ENCODE peak calls at places on chromosomes 13 and 19, in four cellular contexts. L is GM12891, A is IMR-90, P is breast epithelium. S is an unnamed sample.

GRCh38 chr19:57190301-57190700 is 999 bp upstream of the ZNF264 start:
- DNase-seq in L (no peak), A (no peak), P (no peak), S (no peak)

GRCh38 chr19:11458236-11458900 is 22.5 kb downstream of the ELAVL3 start:
- DNase-seq in L (peak), A (no peak), P (no peak), S (no peak)

GRCh38 chr19:543912-544608 is at the start of gene GZMM:
- DNase-seq in L (no peak), A (no peak), P (no peak), S (peak)

GRCh38 chr19:5231857-5232503 is 108.6 kb downstream of the PTPRS start:
- DNase-seq in L (no peak), A (no peak), P (no peak), S (no peak)

GRCh38 chr19:10805075-10805757 is 30.8 kb downstream of the TMED1 start:
- DNase-seq in L (no peak), A (no peak), P (no peak), S (no peak)

GRCh38 chr13:98293103-98293502 is 116.0 kb upstream of the RNF113B start:
- DNase-seq in L (no peak), A (no peak), P (peak), S (no peak)

GRCh38 chr13:30616927-30617314 is 799 bp upstream of the USPL1 start:
- DNase-seq in L (no peak), A (peak), P (peak), S (peak)

GRCh38 chr19:10478476-10478875 is 24.7 kb downstream of the KEAP1 start:
- DNase-seq in L (no peak), A (peak), P (no peak), S (no peak)

GRCh38 chr13:77836423-77836822 is 82.2 kb downstream of the EDNRB start:
- DNase-seq in L (no peak), A (peak), P (no peak), S (no peak)

GRCh38 chr19:10392120-10392519 is 11.2 kb downstream of the CDC37 start:
- DNase-seq in L (no peak), A (no peak), P (no peak), S (no peak)

GRCh38 chr13:43006893-43007631 is 15.0 kb upstream of the EPSTI1 start:
- DNase-seq in L (no peak), A (peak), P (no peak), S (no peak)

GRCh38 chr19:373391-374182 is 29.0 kb upstream of the MIER2 start:
- DNase-seq in L (no peak), A (no peak), P (no peak), S (no peak)

GRCh38 chr19:54207908-54208783 is 7.5 kb downstream of the RPS9 start:
- DNase-seq in L (no peak), A (peak), P (no peak), S (peak)

GRCh38 chr13:41411536-41411935 is 45.8 kb upstream of the RGCC start:
- DNase-seq in L (no peak), A (peak), P (no peak), S (no peak)

GRCh38 chr19:4597975-4598671 is 38.6 kb upstream of the SEMA6B start:
- DNase-seq in L (peak), A (no peak), P (no peak), S (peak)

GRCh38 chr13:110287031-110287828 is 19.7 kb downstream of the COL4A1 start:
- DNase-seq in L (no peak), A (no peak), P (no peak), S (no peak)

GRCh38 chr19:33998739-33999345 is 173.5 kb upstream of the LSM14A start:
- DNase-seq in L (no peak), A (no peak), P (no peak), S (no peak)

GRCh38 chr13:101424381-101425155 is 8.3 kb upstream of the NALCN start:
- DNase-seq in L (no peak), A (peak), P (no peak), S (no peak)

GRCh38 chr13:67069117-67069767 is 160.9 kb downstream of the PCDH9 start:
- DNase-seq in L (no peak), A (peak), P (no peak), S (no peak)

GRCh38 chr13:40530961-40531360 is 135.5 kb downstream of the FOXO1 start:
- DNase-seq in L (no peak), A (no peak), P (no peak), S (no peak)

GRCh38 chr13:43128504-43128929 is 105.1 kb downstream of the DNAJC15 start:
- DNase-seq in L (no peak), A (no peak), P (no peak), S (no peak)

GRCh38 chr19:51702754-51703654 is 9.9 kb downstream of the SPACA6 start:
- DNase-seq in L (no peak), A (no peak), P (peak), S (peak)

GRCh38 chr19:56146904-56147303 is 5.8 kb downstream of the ZNF444 start:
- DNase-seq in L (no peak), A (no peak), P (no peak), S (no peak)

GRCh38 chr13:66803013-66803739 is 427.0 kb downstream of the PCDH9 start:
- DNase-seq in L (no peak), A (no peak), P (no peak), S (no peak)

GRCh38 chr13:33299626-33300025 is 14.1 kb upstream of the STARD13 start:
- DNase-seq in L (no peak), A (no peak), P (no peak), S (no peak)

GRCh38 chr19:3499738-3500428 is 591 bp downstream of the DOHH start:
- DNase-seq in L (no peak), A (no peak), P (no peak), S (no peak)

GRCh38 chr19:4391701-4392543 is 8.4 kb downstream of the SH3GL1 start:
- DNase-seq in L (no peak), A (peak), P (no peak), S (no peak)

GRCh38 chr19:54478677-54479266 is 5.7 kb upstream of the CDC42EP5 start:
- DNase-seq in L (no peak), A (peak), P (no peak), S (no peak)

GRCh38 chr19:12052057-12052570 is 647 bp downstream of the ZNF878 start:
- DNase-seq in L (no peak), A (peak), P (no peak), S (no peak)

GRCh38 chr13:64480206-64480605 is 2749.9 kb downstream of the PCDH9 start:
- DNase-seq in L (no peak), A (no peak), P (no peak), S (no peak)

DNA sequence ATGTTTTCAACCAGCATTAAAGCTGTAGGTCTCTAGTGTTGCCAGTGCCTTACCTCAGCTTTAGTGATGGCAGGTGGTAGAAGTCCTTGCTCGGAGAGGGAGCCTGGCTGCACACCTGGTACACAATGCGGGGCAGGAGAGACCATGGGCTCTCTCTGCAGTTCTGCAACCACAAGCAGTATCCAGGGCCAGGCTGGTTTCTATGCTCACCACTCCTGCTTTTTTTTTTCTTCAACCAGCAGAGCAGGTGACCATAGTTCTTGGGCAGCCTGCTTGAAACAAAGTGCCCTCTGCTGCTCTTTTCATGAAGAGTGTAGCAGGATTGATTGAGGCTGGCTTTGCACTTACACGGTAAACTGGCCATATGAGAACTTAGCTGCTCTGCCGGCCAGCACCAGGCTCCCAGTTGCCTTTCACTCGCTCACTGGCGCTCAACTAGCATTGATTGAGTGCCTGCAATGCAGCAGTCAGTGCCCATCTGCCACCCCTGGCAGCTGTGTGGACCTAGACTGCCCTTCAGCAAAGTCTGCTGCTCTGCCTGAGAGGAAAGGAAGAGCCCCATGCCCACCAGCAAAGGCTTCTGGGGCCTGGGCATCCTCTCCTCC is 4.4 kb upstream of the CHAMP1 start:
- DNase-seq in L (no peak), A (no peak), P (no peak), S (no peak)
- TF ChIP-seq POLR2A in L (no peak), A (no peak), P (no peak), S (no peak)

GRCh38 chr19:17075860-17076538 is 422 bp downstream of the MYO9B start:
- DNase-seq in L (no peak), A (peak), P (no peak), S (peak)

GRCh38 chr19:17075035-17075859 is at the start of the genes HAUS8 and MYO9B:
- DNase-seq in L (peak), A (peak), P (peak), S (peak)

GRCh38 chr19:17076539-17076919 is 952 bp downstream of the MYO9B start:
- DNase-seq in L (no peak), A (no peak), P (no peak), S (no peak)

GRCh38 chr19:17073869-17074627 is 1.2 kb downstream of the HAUS8 start:
- DNase-seq in L (no peak), A (peak), P (no peak), S (no peak)

GRCh38 chr19:17074628-17075034 is 621 bp downstream of the HAUS8 start:
- DNase-seq in L (no peak), A (no peak), P (no peak), S (no peak)
- TF ChIP-seq POLR2A in L (no peak), A (no peak), P (no peak), S (no peak)

GRCh38 chr19:43524922-43525835 is 1.8 kb downstream of the ETHE1 start:
- DNase-seq in L (no peak), A (peak), P (peak), S (peak)
- TF ChIP-seq POLR2A in L (peak), A (peak), P (no peak), S (peak)

GRCh38 chr13:73900591-73900990 is 233.6 kb downstream of the KLF12 start:
- DNase-seq in L (no peak), A (no peak), P (no peak), S (no peak)

GRCh38 chr13:73902296-73902695 is 231.9 kb downstream of the KLF12 start:
- DNase-seq in L (no peak), A (no peak), P (no peak), S (no peak)

GRCh38 chr13:73902847-73903246 is 231.4 kb downstream of the KLF12 start:
- DNase-seq in L (no peak), A (no peak), P (no peak), S (no peak)

GRCh38 chr13:73901324-73902068 is 232.7 kb downstream of the KLF12 start:
- DNase-seq in L (no peak), A (no peak), P (no peak), S (no peak)

DNA sequence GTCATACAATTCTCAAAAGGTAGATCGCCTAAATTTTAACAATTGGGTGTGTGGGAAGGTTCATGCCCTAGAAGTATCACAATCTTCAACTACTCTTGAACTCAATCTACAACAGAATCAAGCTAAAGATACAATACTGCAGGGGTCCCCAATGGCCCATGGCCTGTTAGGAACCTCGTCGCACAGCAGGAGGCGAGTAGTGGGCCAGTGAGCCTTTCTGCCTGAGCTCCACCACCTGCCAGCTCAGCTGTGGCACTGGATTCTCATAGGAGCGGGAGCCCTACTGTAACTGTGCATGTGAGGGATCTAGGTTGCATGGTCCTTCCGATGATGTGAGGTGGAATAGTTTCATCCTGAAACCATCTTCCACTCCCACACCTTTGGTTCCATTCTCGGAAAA is 230.6 kb downstream of the KLF12 start:
- DNase-seq in L (no peak), A (no peak), P (no peak), S (no peak)
- TF ChIP-seq POLR2A in L (no peak), A (no peak), P (no peak), S (no peak)

GRCh38 chr13:105991622-105992254 is 543.7 kb downstream of the EFNB2 start:
- DNase-seq in L (no peak), A (peak), P (no peak), S (no peak)

GRCh38 chr13:105996391-105997028 is 539.0 kb downstream of the EFNB2 start:
- DNase-seq in L (no peak), A (no peak), P (no peak), S (no peak)

GRCh38 chr13:105990256-105990958 is 545.1 kb downstream of the EFNB2 start:
- DNase-seq in L (no peak), A (peak), P (no peak), S (no peak)

GRCh38 chr13:105994340-105994739 is 541.1 kb downstream of the EFNB2 start:
- DNase-seq in L (no peak), A (no peak), P (no peak), S (no peak)

GRCh38 chr13:105991131-105991530 is 544.3 kb downstream of the EFNB2 start:
- DNase-seq in L (no peak), A (no peak), P (no peak), S (no peak)
- TF ChIP-seq POLR2A in L (no peak), A (no peak), P (no peak), S (no peak)

GRCh38 chr19:36051637-36052036 is 2.4 kb downstream of the THAP8 start:
- DNase-seq in L (no peak), A (no peak), P (no peak), S (no peak)

GRCh38 chr19:36058481-36059179 is 3.9 kb downstream of the WDR62 start:
- DNase-seq in L (no peak), A (no peak), P (no peak), S (peak)

GRCh38 chr19:36054733-36055686 is at the start of gene WDR62:
- DNase-seq in L (peak), A (no peak), P (peak), S (peak)

GRCh38 chr19:36051236-36051635 is 2.8 kb downstream of the THAP8 start:
- DNase-seq in L (no peak), A (no peak), P (no peak), S (no peak)

GRCh38 chr19:36054119-36054732 is at the start of gene THAP8:
- DNase-seq in L (peak), A (peak), P (peak), S (peak)
- TF ChIP-seq POLR2A in L (peak), A (peak), P (no peak), S (peak)

GRCh38 chr19:50658438-50659317 is 9.4 kb downstream of the C19orf81 start:
- DNase-seq in L (no peak), A (peak), P (no peak), S (no peak)
- TF ChIP-seq POLR2A in L (no peak), A (no peak), P (peak), S (peak)

S was measured in right lobe of liver.